ENCODE peak calls at places on chromosome 4, in five cellular contexts. One of them, this sample, is unnamed.

GRCh38 chr4:149409186-149410056 is 406.2 kb downstream of the IQCM start:
- DNase-seq in CD8-positive, alpha-beta T cell: no peak
- DNase-seq in CD8-positive, alpha-beta memory T cell: no peak
- DNase-seq in trophoblast cell: no peak
- DNase-seq in body of pancreas: no peak
- DNase-seq in this sample: no peak

GRCh38 chr4:143515905-143516304 is 2.4 kb downstream of the SMARCA5 start:
- DNase-seq in CD8-positive, alpha-beta memory T cell: no peak
- DNase-seq in trophoblast cell: no peak
- DNase-seq in body of pancreas: no peak
- DNase-seq in CD8-positive, alpha-beta T cell: no peak
- DNase-seq in this sample: no peak

GRCh38 chr4:119172223-119172622 is 36.6 kb downstream of the MYOZ2 start:
- DNase-seq in body of pancreas: no peak
- DNase-seq in CD8-positive, alpha-beta T cell: no peak
- DNase-seq in CD8-positive, alpha-beta memory T cell: no peak
- DNase-seq in trophoblast cell: no peak
- DNase-seq in this sample: no peak

GRCh38 chr4:111666826-111667360 is 478.4 kb upstream of the FAM241A start:
- DNase-seq in body of pancreas: no peak
- DNase-seq in CD8-positive, alpha-beta T cell: no peak
- DNase-seq in trophoblast cell: peak; percentile 42
- DNase-seq in CD8-positive, alpha-beta memory T cell: no peak
- DNase-seq in this sample: no peak

GRCh38 chr4:94523617-94524016 is 71.9 kb downstream of the PDLIM5 start:
- DNase-seq in body of pancreas: no peak
- DNase-seq in CD8-positive, alpha-beta memory T cell: no peak
- DNase-seq in trophoblast cell: peak; percentile 75
- DNase-seq in CD8-positive, alpha-beta T cell: no peak
- DNase-seq in this sample: no peak

GRCh38 chr4:155960522-155960921 is 6.9 kb upstream of the CTSO start:
- DNase-seq in trophoblast cell: no peak
- DNase-seq in CD8-positive, alpha-beta T cell: no peak
- DNase-seq in body of pancreas: no peak
- DNase-seq in CD8-positive, alpha-beta memory T cell: no peak
- DNase-seq in this sample: no peak

GRCh38 chr4:89306486-89307184 is 965 bp downstream of the GPRIN3 start:
- DNase-seq in body of pancreas: no peak
- DNase-seq in trophoblast cell: no peak
- DNase-seq in CD8-positive, alpha-beta memory T cell: peak; percentile 44
- DNase-seq in CD8-positive, alpha-beta T cell: no peak
- DNase-seq in this sample: peak; percentile 16

GRCh38 chr4:99816611-99817309 is at the start of gene DAPP1:
- DNase-seq in body of pancreas: peak; percentile 22
- DNase-seq in trophoblast cell: peak; percentile 99
- DNase-seq in CD8-positive, alpha-beta memory T cell: peak; percentile 80
- DNase-seq in CD8-positive, alpha-beta T cell: peak; percentile 84
- DNase-seq in this sample: peak; percentile 84

GRCh38 chr4:80446664-80447063 is 111.1 kb downstream of the CFAP299 start:
- DNase-seq in trophoblast cell: peak; percentile 87
- DNase-seq in CD8-positive, alpha-beta memory T cell: no peak
- DNase-seq in CD8-positive, alpha-beta T cell: no peak
- DNase-seq in body of pancreas: no peak
- DNase-seq in this sample: no peak

GRCh38 chr4:169906104-169906503 is 120.1 kb downstream of the MFAP3L start:
- DNase-seq in CD8-positive, alpha-beta memory T cell: no peak
- DNase-seq in trophoblast cell: peak; percentile 30
- DNase-seq in body of pancreas: no peak
- DNase-seq in CD8-positive, alpha-beta T cell: no peak
- DNase-seq in this sample: no peak

DNA sequence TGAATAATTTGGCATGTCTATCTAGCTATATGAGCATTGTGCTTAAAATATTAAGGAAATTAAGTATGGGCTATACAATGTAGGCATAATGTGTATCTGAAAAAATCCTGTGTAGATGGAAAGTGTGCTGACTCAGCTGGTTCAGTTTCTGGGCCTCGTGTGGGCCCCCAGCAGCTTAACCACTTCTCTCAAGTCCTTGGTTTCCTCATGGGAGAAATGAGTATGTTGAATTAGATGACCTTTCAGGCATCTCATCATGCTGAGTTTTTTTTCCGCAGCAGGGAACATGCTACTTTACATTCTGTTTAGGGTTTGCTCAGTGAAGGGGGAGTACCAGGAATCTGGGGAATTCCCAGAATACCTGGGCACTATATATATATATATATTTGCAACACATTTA is 30.5 kb downstream of the RHOH start:
- DNase-seq in body of pancreas: no peak
- DNase-seq in CD8-positive, alpha-beta T cell: no peak
- DNase-seq in CD8-positive, alpha-beta memory T cell: no peak
- DNase-seq in trophoblast cell: no peak
- DNase-seq in this sample: no peak
- H3K4me1 ChIP-seq in body of pancreas: no peaks in the 10 kb centered on the region
- H3K4me1 ChIP-seq in CD8-positive, alpha-beta T cell: peaks cover 96% of the 10 kb centered on the region
- H3K4me1 ChIP-seq in CD8-positive, alpha-beta memory T cell: peaks cover 96% of the 10 kb centered on the region
- H3K4me1 ChIP-seq in trophoblast cell: no peaks in the 10 kb centered on the region
- H3K4me1 ChIP-seq in this sample: peaks cover 88% of the 10 kb centered on the region

GRCh38 chr4:173192375-173193162 is 24.0 kb downstream of the GALNT7 start:
- DNase-seq in CD8-positive, alpha-beta T cell: no peak
- DNase-seq in body of pancreas: no peak
- DNase-seq in CD8-positive, alpha-beta memory T cell: no peak
- DNase-seq in trophoblast cell: no peak
- DNase-seq in this sample: no peak

GRCh38 chr4:173195708-173196107 is 27.1 kb downstream of the GALNT7 start:
- DNase-seq in CD8-positive, alpha-beta memory T cell: no peak
- DNase-seq in CD8-positive, alpha-beta T cell: no peak
- DNase-seq in body of pancreas: no peak
- DNase-seq in trophoblast cell: peak; percentile 81
- DNase-seq in this sample: no peak

GRCh38 chr4:173195132-173195531 is 26.5 kb downstream of the GALNT7 start:
- DNase-seq in CD8-positive, alpha-beta T cell: no peak
- DNase-seq in CD8-positive, alpha-beta memory T cell: no peak
- DNase-seq in trophoblast cell: no peak
- DNase-seq in body of pancreas: no peak
- DNase-seq in this sample: no peak

GRCh38 chr4:173191623-173192041 is 23.0 kb downstream of the GALNT7 start:
- DNase-seq in CD8-positive, alpha-beta memory T cell: no peak
- DNase-seq in trophoblast cell: peak; percentile 17
- DNase-seq in CD8-positive, alpha-beta T cell: no peak
- DNase-seq in body of pancreas: no peak
- DNase-seq in this sample: no peak

DNA sequence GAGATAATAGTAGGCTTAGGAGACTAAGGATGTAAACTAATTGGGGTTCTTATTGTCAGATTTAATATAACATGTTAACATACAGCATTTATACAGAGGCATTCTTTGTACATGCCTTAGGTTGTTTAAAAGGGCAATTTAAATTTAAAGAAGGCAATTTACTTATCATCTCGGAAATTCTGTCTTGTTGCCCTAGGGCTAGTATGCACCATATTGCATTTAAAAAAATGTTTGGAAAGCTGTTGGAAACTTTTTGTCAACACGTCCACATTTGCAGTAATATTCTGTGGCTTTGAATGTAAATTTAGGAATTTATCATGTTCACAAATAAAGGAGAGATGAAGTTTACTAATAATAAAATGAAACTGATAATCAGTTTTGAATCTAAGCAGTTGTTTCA is 25.6 kb downstream of the GALNT7 start:
- DNase-seq in CD8-positive, alpha-beta memory T cell: no peak
- DNase-seq in body of pancreas: no peak
- DNase-seq in CD8-positive, alpha-beta T cell: no peak
- DNase-seq in trophoblast cell: peak; percentile 49
- DNase-seq in this sample: no peak
- H3K4me1 ChIP-seq in CD8-positive, alpha-beta memory T cell: peaks cover 13% of the 10 kb centered on the region
- H3K4me1 ChIP-seq in body of pancreas: peaks cover 12% of the 10 kb centered on the region
- H3K4me1 ChIP-seq in CD8-positive, alpha-beta T cell: peaks cover 4% of the 10 kb centered on the region
- H3K4me1 ChIP-seq in trophoblast cell: peaks cover 6% of the 10 kb centered on the region
- H3K4me1 ChIP-seq in this sample: no peaks in the 10 kb centered on the region

GRCh38 chr4:3091464-3091863 is 17.0 kb downstream of the HTT start:
- DNase-seq in CD8-positive, alpha-beta T cell: no peak
- DNase-seq in body of pancreas: no peak
- DNase-seq in CD8-positive, alpha-beta memory T cell: no peak
- DNase-seq in trophoblast cell: no peak
- DNase-seq in this sample: no peak

GRCh38 chr4:3098346-3098745 is 23.9 kb downstream of the HTT start:
- DNase-seq in CD8-positive, alpha-beta memory T cell: no peak
- DNase-seq in body of pancreas: no peak
- DNase-seq in trophoblast cell: no peak
- DNase-seq in CD8-positive, alpha-beta T cell: no peak
- DNase-seq in this sample: no peak

DNA sequence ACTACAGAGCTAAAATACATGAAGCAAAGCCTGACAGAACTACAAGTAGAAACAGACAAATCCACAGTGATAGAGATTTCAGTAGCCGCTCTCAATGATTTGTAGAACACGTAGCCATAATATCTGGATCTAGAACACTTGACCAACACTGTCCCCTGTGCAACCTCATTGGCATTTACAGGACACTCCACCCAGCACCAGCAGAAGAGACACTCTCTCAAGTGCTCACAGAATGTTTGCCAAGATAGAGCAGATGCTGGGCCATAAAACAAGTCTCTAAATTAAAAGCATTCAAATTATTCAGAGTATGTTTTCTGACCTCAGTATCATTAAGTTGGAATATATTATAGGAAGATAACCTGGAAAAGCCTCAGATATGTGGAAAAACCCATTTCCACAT is 21.7 kb downstream of the HTT start:
- DNase-seq in CD8-positive, alpha-beta memory T cell: no peak
- DNase-seq in trophoblast cell: peak; percentile 36
- DNase-seq in body of pancreas: no peak
- DNase-seq in CD8-positive, alpha-beta T cell: no peak
- DNase-seq in this sample: no peak
- H3K4me1 ChIP-seq in CD8-positive, alpha-beta memory T cell: no peaks in the 10 kb centered on the region
- H3K4me1 ChIP-seq in trophoblast cell: no peaks in the 10 kb centered on the region
- H3K4me1 ChIP-seq in body of pancreas: no peaks in the 10 kb centered on the region
- H3K4me1 ChIP-seq in CD8-positive, alpha-beta T cell: no peaks in the 10 kb centered on the region
- H3K4me1 ChIP-seq in this sample: no peaks in the 10 kb centered on the region

GRCh38 chr4:106315968-106316772 is at the start of the genes AIMP1 and TBCK:
- DNase-seq in body of pancreas: peak; percentile 83
- DNase-seq in CD8-positive, alpha-beta T cell: peak; percentile 92
- DNase-seq in trophoblast cell: peak; percentile 89
- DNase-seq in CD8-positive, alpha-beta memory T cell: peak; percentile 90
- DNase-seq in this sample: peak; percentile 88

GRCh38 chr4:106315476-106315967 is 487 bp downstream of the TBCK start:
- DNase-seq in body of pancreas: no peak
- DNase-seq in CD8-positive, alpha-beta memory T cell: peak; percentile 37
- DNase-seq in CD8-positive, alpha-beta T cell: peak; percentile 44
- DNase-seq in trophoblast cell: peak; percentile 99
- DNase-seq in this sample: no peak

GRCh38 chr4:106312377-106312776 is 3.6 kb downstream of the TBCK start:
- DNase-seq in CD8-positive, alpha-beta memory T cell: no peak
- DNase-seq in trophoblast cell: peak; percentile 48
- DNase-seq in CD8-positive, alpha-beta T cell: no peak
- DNase-seq in body of pancreas: no peak
- DNase-seq in this sample: no peak

GRCh38 chr4:106314960-106315359 is 1.0 kb downstream of the TBCK start:
- DNase-seq in body of pancreas: no peak
- DNase-seq in CD8-positive, alpha-beta memory T cell: no peak
- DNase-seq in trophoblast cell: peak; percentile 43
- DNase-seq in CD8-positive, alpha-beta T cell: no peak
- DNase-seq in this sample: no peak

DNA sequence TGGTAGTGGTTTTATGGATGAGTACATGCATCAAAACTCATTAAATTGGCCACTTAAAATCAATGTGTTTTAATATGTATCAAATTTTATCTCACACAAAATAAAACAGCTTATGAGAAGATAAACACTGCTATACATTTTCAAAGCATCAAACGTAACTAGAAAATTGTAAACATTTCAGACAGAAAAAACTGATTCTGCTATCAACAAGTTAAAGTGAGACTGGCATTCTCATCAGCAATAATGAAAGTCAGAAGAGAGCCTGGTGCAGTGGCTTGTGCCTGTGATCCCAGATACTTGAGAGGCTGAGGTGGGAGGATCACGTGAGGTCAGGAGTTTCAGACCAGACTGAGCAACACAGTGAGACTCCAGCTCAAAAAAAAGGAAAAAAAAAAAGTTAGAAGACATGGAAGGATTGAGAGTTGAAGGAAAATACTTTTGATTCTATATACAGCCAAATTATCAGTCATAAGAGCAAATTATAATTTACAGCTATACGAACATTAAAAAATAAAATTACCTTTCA is 2.9 kb downstream of the TBCK start:
- DNase-seq in CD8-positive, alpha-beta T cell: no peak
- DNase-seq in trophoblast cell: no peak
- DNase-seq in CD8-positive, alpha-beta memory T cell: no peak
- DNase-seq in body of pancreas: no peak
- DNase-seq in this sample: no peak
- H3K4me1 ChIP-seq in CD8-positive, alpha-beta T cell: peaks cover 17% of the 10 kb centered on the region
- H3K4me1 ChIP-seq in trophoblast cell: peaks cover 2% of the 10 kb centered on the region
- H3K4me1 ChIP-seq in CD8-positive, alpha-beta memory T cell: peaks cover 21% of the 10 kb centered on the region
- H3K4me1 ChIP-seq in body of pancreas: peaks cover 27% of the 10 kb centered on the region
- H3K4me1 ChIP-seq in this sample: peaks cover 22% of the 10 kb centered on the region

GRCh38 chr4:74413265-74413664 is 31.7 kb upstream of the AREG start:
- DNase-seq in CD8-positive, alpha-beta T cell: no peak
- DNase-seq in body of pancreas: no peak
- DNase-seq in trophoblast cell: no peak
- DNase-seq in CD8-positive, alpha-beta memory T cell: no peak
- DNase-seq in this sample: no peak
- H3K4me1 ChIP-seq in CD8-positive, alpha-beta T cell: no peaks in the 10 kb centered on the region
- H3K4me1 ChIP-seq in body of pancreas: no peaks in the 10 kb centered on the region
- H3K4me1 ChIP-seq in trophoblast cell: no peaks in the 10 kb centered on the region
- H3K4me1 ChIP-seq in CD8-positive, alpha-beta memory T cell: no peaks in the 10 kb centered on the region
- H3K4me1 ChIP-seq in this sample: no peaks in the 10 kb centered on the region

GRCh38 chr4:184648220-184649025 is 824 bp downstream of the CASP3 start:
- DNase-seq in CD8-positive, alpha-beta T cell: peak; percentile 57
- DNase-seq in body of pancreas: peak; percentile 71
- DNase-seq in trophoblast cell: peak; percentile 70
- DNase-seq in CD8-positive, alpha-beta memory T cell: peak; percentile 39
- DNase-seq in this sample: peak; percentile 64
- H3K4me1 ChIP-seq in CD8-positive, alpha-beta T cell: peaks cover 47% of the 10 kb centered on the region
- H3K4me1 ChIP-seq in body of pancreas: peaks cover 37% of the 10 kb centered on the region
- H3K4me1 ChIP-seq in trophoblast cell: peaks cover 8% of the 10 kb centered on the region
- H3K4me1 ChIP-seq in CD8-positive, alpha-beta memory T cell: peaks cover 48% of the 10 kb centered on the region
- H3K4me1 ChIP-seq in this sample: peaks cover 41% of the 10 kb centered on the region

DNA sequence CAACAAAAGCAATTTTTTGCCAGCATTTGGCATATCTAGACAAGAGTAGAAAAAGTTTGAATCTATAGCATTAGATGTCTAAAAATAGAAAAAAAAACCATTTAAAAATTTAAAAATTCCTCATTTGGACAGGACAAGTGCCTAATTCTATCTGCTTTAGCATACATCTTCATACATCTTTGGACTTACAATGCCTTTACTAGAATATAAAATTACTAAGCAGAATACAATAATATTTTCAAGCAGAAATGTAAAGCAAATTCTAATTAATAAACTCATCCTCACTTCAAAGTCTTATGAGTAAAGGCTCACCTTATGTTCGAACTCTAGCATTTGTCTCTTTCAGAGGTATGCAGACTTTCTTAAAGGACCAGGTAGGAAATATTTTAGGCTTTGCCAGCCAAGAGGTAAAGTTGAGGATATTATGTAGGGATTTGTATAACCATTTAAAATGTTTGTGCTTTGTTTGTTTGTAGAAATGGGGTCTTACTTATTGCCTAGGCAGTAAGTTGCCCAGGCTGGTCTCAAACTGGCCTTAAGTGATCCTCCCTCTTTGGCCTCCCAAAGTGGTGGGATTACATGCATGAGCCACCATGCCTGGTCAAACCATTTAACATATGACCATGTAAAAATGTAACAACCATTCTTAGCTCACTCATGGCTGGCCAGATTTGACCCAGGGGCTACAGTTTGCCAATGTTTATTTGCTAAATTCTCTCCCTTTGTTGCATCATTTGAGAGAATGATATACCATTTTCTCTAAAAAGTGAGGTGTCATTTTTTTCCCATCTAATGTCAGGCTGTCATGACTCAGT is 29.1 kb downstream of the UGDH start:
- DNase-seq in body of pancreas: no peak
- DNase-seq in trophoblast cell: peak; percentile 18
- DNase-seq in CD8-positive, alpha-beta T cell: no peak
- DNase-seq in CD8-positive, alpha-beta memory T cell: no peak
- DNase-seq in this sample: no peak
- H3K4me1 ChIP-seq in body of pancreas: no peaks in the 10 kb centered on the region
- H3K4me1 ChIP-seq in trophoblast cell: no peaks in the 10 kb centered on the region
- H3K4me1 ChIP-seq in CD8-positive, alpha-beta T cell: no peaks in the 10 kb centered on the region
- H3K4me1 ChIP-seq in CD8-positive, alpha-beta memory T cell: no peaks in the 10 kb centered on the region
- H3K4me1 ChIP-seq in this sample: no peaks in the 10 kb centered on the region